ENCODE peak calls at places on chromosome 5, in eight cellular contexts. One of them, this sample, is unnamed.

GRCh38 chr5:135697251-135697958 is 118.6 kb upstream of the CXCL14 start:
- DNase-seq in non-pigmented ciliary epithelial cell: no peak
- DNase-seq in ovary: no peak
- DNase-seq in tibial nerve: no peak
- DNase-seq in A172: no peak
- DNase-seq in occipital lobe: no peak
- DNase-seq in mucosa of descending colon: no peak
- DNase-seq in astrocyte: no peak
- DNase-seq in this sample: no peak

GRCh38 chr5:57432876-57433275 is 49.7 kb downstream of the ACTBL2 start:
- DNase-seq in tibial nerve: no peak
- DNase-seq in occipital lobe: no peak
- DNase-seq in A172: peak; percentile 8
- DNase-seq in non-pigmented ciliary epithelial cell: no peak
- DNase-seq in ovary: no peak
- DNase-seq in astrocyte: no peak
- DNase-seq in mucosa of descending colon: no peak
- DNase-seq in this sample: no peak

GRCh38 chr5:116577064-116577788 is 2.6 kb upstream of the SEMA6A start:
- DNase-seq in mucosa of descending colon: no peak
- DNase-seq in astrocyte: no peak
- DNase-seq in non-pigmented ciliary epithelial cell: no peak
- DNase-seq in ovary: no peak
- DNase-seq in occipital lobe: no peak
- DNase-seq in tibial nerve: no peak
- DNase-seq in A172: no peak
- DNase-seq in this sample: no peak

GRCh38 chr5:143279698-143280097 is 123.8 kb downstream of the NR3C1 start:
- DNase-seq in occipital lobe: no peak
- DNase-seq in ovary: no peak
- DNase-seq in tibial nerve: no peak
- DNase-seq in astrocyte: peak; percentile 16
- DNase-seq in non-pigmented ciliary epithelial cell: no peak
- DNase-seq in mucosa of descending colon: no peak
- DNase-seq in A172: no peak
- DNase-seq in this sample: no peak

GRCh38 chr5:124480022-124480421 is 266.4 kb downstream of the ZNF608 start:
- DNase-seq in non-pigmented ciliary epithelial cell: no peak
- DNase-seq in tibial nerve: no peak
- DNase-seq in mucosa of descending colon: no peak
- DNase-seq in astrocyte: no peak
- DNase-seq in ovary: no peak
- DNase-seq in A172: no peak
- DNase-seq in occipital lobe: no peak
- DNase-seq in this sample: peak; percentile 86

GRCh38 chr5:179694561-179694960 is 4.2 kb upstream of the CANX start:
- DNase-seq in tibial nerve: no peak
- DNase-seq in A172: no peak
- DNase-seq in astrocyte: no peak
- DNase-seq in occipital lobe: no peak
- DNase-seq in ovary: no peak
- DNase-seq in mucosa of descending colon: no peak
- DNase-seq in non-pigmented ciliary epithelial cell: no peak
- DNase-seq in this sample: no peak

GRCh38 chr5:132459031-132459982 is 31.3 kb downstream of the IRF1 start:
- DNase-seq in non-pigmented ciliary epithelial cell: no peak
- DNase-seq in astrocyte: peak; percentile 85
- DNase-seq in occipital lobe: no peak
- DNase-seq in ovary: no peak
- DNase-seq in tibial nerve: no peak
- DNase-seq in mucosa of descending colon: peak; percentile 54
- DNase-seq in A172: peak; percentile 96
- DNase-seq in this sample: no peak

GRCh38 chr5:149387081-149387611 is 8.1 kb upstream of the IL17B start:
- DNase-seq in ovary: no peak
- DNase-seq in astrocyte: peak; percentile 46
- DNase-seq in occipital lobe: no peak
- DNase-seq in non-pigmented ciliary epithelial cell: no peak
- DNase-seq in tibial nerve: no peak
- DNase-seq in mucosa of descending colon: no peak
- DNase-seq in A172: no peak
- DNase-seq in this sample: no peak

GRCh38 chr5:157193699-157194424 is 13.2 kb downstream of the ITK start:
- DNase-seq in mucosa of descending colon: no peak
- DNase-seq in occipital lobe: no peak
- DNase-seq in astrocyte: no peak
- DNase-seq in tibial nerve: no peak
- DNase-seq in ovary: no peak
- DNase-seq in A172: no peak
- DNase-seq in non-pigmented ciliary epithelial cell: no peak
- DNase-seq in this sample: no peak

GRCh38 chr5:172926796-172927195 is 32.4 kb upstream of the RPL26L1 start:
- DNase-seq in non-pigmented ciliary epithelial cell: no peak
- DNase-seq in tibial nerve: no peak
- DNase-seq in astrocyte: no peak
- DNase-seq in occipital lobe: no peak
- DNase-seq in ovary: no peak
- DNase-seq in mucosa of descending colon: no peak
- DNase-seq in A172: no peak
- DNase-seq in this sample: no peak

GRCh38 chr5:57302164-57302563 is 128.3 kb downstream of the GPBP1 start:
- DNase-seq in astrocyte: peak; percentile 46
- DNase-seq in mucosa of descending colon: no peak
- DNase-seq in tibial nerve: no peak
- DNase-seq in occipital lobe: no peak
- DNase-seq in non-pigmented ciliary epithelial cell: no peak
- DNase-seq in A172: peak; percentile 85
- DNase-seq in ovary: no peak
- DNase-seq in this sample: peak; percentile 61

GRCh38 chr5:106154280-106154716 is 1516.4 kb downstream of the EFNA5 start:
- DNase-seq in ovary: no peak
- DNase-seq in A172: no peak
- DNase-seq in non-pigmented ciliary epithelial cell: no peak
- DNase-seq in occipital lobe: no peak
- DNase-seq in mucosa of descending colon: no peak
- DNase-seq in tibial nerve: no peak
- DNase-seq in astrocyte: no peak
- DNase-seq in this sample: no peak

GRCh38 chr5:40578501-40579451 is 100.9 kb upstream of the PTGER4 start:
- DNase-seq in occipital lobe: no peak
- DNase-seq in mucosa of descending colon: no peak
- DNase-seq in tibial nerve: no peak
- DNase-seq in ovary: no peak
- DNase-seq in A172: no peak
- DNase-seq in non-pigmented ciliary epithelial cell: no peak
- DNase-seq in astrocyte: peak; percentile 4
- DNase-seq in this sample: no peak

GRCh38 chr5:111313017-111313724 is 89.0 kb downstream of the CAMK4 start:
- DNase-seq in astrocyte: no peak
- DNase-seq in occipital lobe: no peak
- DNase-seq in ovary: no peak
- DNase-seq in non-pigmented ciliary epithelial cell: no peak
- DNase-seq in mucosa of descending colon: no peak
- DNase-seq in tibial nerve: no peak
- DNase-seq in A172: no peak
- DNase-seq in this sample: no peak

GRCh38 chr5:158619083-158619788 is 480.5 kb downstream of the EBF1 start:
- DNase-seq in occipital lobe: no peak
- DNase-seq in non-pigmented ciliary epithelial cell: no peak
- DNase-seq in ovary: no peak
- DNase-seq in astrocyte: no peak
- DNase-seq in mucosa of descending colon: no peak
- DNase-seq in A172: no peak
- DNase-seq in tibial nerve: no peak
- DNase-seq in this sample: no peak

GRCh38 chr5:45277860-45278259 is 418.3 kb downstream of the HCN1 start:
- DNase-seq in astrocyte: no peak
- DNase-seq in mucosa of descending colon: no peak
- DNase-seq in ovary: no peak
- DNase-seq in non-pigmented ciliary epithelial cell: no peak
- DNase-seq in A172: peak; percentile 55
- DNase-seq in tibial nerve: no peak
- DNase-seq in occipital lobe: no peak
- DNase-seq in this sample: no peak

GRCh38 chr5:35407697-35408096 is 177.4 kb upstream of the PRLR start:
- DNase-seq in non-pigmented ciliary epithelial cell: no peak
- DNase-seq in astrocyte: no peak
- DNase-seq in mucosa of descending colon: no peak
- DNase-seq in occipital lobe: no peak
- DNase-seq in A172: no peak
- DNase-seq in ovary: no peak
- DNase-seq in tibial nerve: no peak
- DNase-seq in this sample: no peak

GRCh38 chr5:82707741-82708140 is 369.5 kb downstream of the TMEM167A start:
- DNase-seq in non-pigmented ciliary epithelial cell: no peak
- DNase-seq in ovary: no peak
- DNase-seq in mucosa of descending colon: no peak
- DNase-seq in astrocyte: peak; percentile 63
- DNase-seq in A172: peak; percentile 19
- DNase-seq in occipital lobe: no peak
- DNase-seq in tibial nerve: no peak
- DNase-seq in this sample: peak; percentile 20

GRCh38 chr5:172905346-172905756 is 53.9 kb upstream of the RPL26L1 start:
- DNase-seq in A172: no peak
- DNase-seq in non-pigmented ciliary epithelial cell: no peak
- DNase-seq in tibial nerve: no peak
- DNase-seq in astrocyte: no peak
- DNase-seq in occipital lobe: no peak
- DNase-seq in mucosa of descending colon: no peak
- DNase-seq in ovary: peak; percentile 34
- DNase-seq in this sample: no peak

GRCh38 chr5:43422143-43422542 is 10.0 kb upstream of the CCL28 start:
- DNase-seq in tibial nerve: no peak
- DNase-seq in mucosa of descending colon: no peak
- DNase-seq in non-pigmented ciliary epithelial cell: no peak
- DNase-seq in A172: peak; percentile 96
- DNase-seq in occipital lobe: no peak
- DNase-seq in astrocyte: peak; percentile 93
- DNase-seq in ovary: no peak
- DNase-seq in this sample: peak; percentile 55

This sample was measured in retinal pigment epithelial cell.